ENCODE peak calls at places on chromosome 17, in nine cellular contexts. M is MM.1S; N is neuronal stem cell; R is colonic mucosa; X is H1; W is fibroblast of lung; C is IMR-90; B is upper lobe of right lung; V is CD8-positive, alpha-beta memory T cell. Y is an unnamed sample.

GRCh38 chr17:64318068-64318467 is 55.0 kb upstream of the TEX2 start:
- DNase-seq in M (no peak), N (no peak), R (no peak), X (no peak), W (no peak), C (no peak), B (no peak), V (no peak), Y (no peak)

GRCh38 chr17:71948703-71949422 is 172.0 kb upstream of the SOX9 start:
- DNase-seq in M (no peak), N (no peak), R (no peak), X (no peak), W (no peak), C (no peak), B (no peak), V (no peak), Y (no peak)

GRCh38 chr17:46979023-46979870 is at the start of gene RPRML:
- DNase-seq in M (peak; percentile 18), N (peak; percentile 63), R (peak; percentile 32), X (peak; percentile 77), W (peak; percentile 27), C (no peak), B (no peak), V (peak; percentile 10), Y (peak; percentile 41)

GRCh38 chr17:14756469-14756868 is 455.6 kb downstream of the HS3ST3B1 start:
- DNase-seq in M (no peak), N (no peak), R (no peak), X (no peak), W (no peak), C (no peak), B (no peak), V (no peak), Y (no peak)

GRCh38 chr17:64240261-64240740 is 22.8 kb downstream of the TEX2 start:
- DNase-seq in M (no peak), N (no peak), R (no peak), X (no peak), W (no peak), C (peak; percentile 21), B (no peak), V (no peak), Y (peak; percentile 28)

GRCh38 chr17:29120439-29120838 is 59.8 kb downstream of the MYO18A start:
- DNase-seq in M (no peak), N (no peak), R (no peak), X (no peak), W (no peak), C (no peak), B (no peak), V (no peak), Y (no peak)

GRCh38 chr17:68704897-68705296 is 103.7 kb upstream of the FAM20A start:
- DNase-seq in M (no peak), N (no peak), R (no peak), X (no peak), W (peak; percentile 79), C (peak; percentile 41), B (no peak), V (no peak), Y (no peak)

GRCh38 chr17:29855686-29856085 is 74.3 kb downstream of the SSH2 start:
- DNase-seq in M (no peak), N (no peak), R (no peak), X (no peak), W (peak; percentile 50), C (peak; percentile 75), B (no peak), V (no peak), Y (no peak)

GRCh38 chr17:35973333-35974260 is 7.7 kb downstream of the CCL16 start:
- DNase-seq in M (no peak), N (no peak), R (peak; percentile 30), X (no peak), W (peak; percentile 21), C (peak; percentile 32), B (no peak), V (no peak), Y (no peak)
- H3K27ac ChIP-seq in M (no peak overlapping the region), N (no peak overlapping the region), R (no peak overlapping the region), X (no peak overlapping the region), W (no peak overlapping the region), C (no peak overlapping the region), B (peak overlapping the region; percentile 56), V (no peak overlapping the region), Y (peak overlapping the region; percentile 63)

DNA sequence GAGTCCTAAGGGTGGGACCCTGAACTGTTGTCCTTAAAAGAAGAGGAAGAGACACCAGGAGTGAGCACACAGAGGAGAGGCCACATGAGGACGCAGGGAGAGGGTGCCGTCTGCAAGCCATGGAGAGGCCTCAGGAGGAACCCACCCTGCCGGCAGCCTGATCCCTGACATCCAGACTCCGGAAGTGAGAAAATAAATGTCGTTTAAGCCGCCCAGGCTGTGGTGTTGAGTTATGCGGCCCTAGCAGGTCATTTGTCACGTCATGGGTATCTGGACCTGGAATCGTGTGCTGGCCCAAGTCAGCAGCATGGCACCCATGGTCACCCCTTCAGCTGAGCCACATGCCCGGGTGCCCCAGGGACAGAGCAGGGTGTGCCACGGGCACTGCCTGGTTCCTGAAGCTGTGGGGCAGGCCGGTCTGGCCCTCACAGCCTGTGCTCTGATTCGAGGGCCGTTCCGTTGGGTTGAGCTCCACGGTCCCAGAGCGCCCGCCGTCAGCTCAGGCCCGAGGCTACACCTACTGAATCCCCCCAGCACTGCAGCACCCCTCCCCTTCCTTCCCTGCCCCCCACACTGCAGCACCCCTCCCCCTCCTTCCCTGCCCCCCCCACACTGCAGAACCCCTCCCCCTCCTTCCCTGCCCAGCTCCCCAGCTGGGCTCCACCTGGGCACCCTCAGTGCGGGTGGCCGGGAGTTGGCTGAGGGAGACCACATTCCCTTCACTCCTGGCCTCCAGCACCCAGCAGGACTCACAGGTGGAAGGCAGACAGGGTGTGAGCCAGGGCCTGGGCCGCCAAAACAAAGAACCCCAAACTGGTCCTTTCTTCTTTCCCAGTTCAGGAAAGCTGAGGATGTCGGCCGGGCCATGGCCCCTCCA is 2.7 kb upstream of the CCDC57 start:
- DNase-seq in M (peak; percentile 4), N (no peak), R (no peak), X (no peak), W (no peak), C (no peak), B (peak; percentile 64), V (no peak), Y (no peak)
- H3K4me3 ChIP-seq in M (no peak overlapping the region), N (no peak overlapping the region), R (no peak overlapping the region), X (no peak overlapping the region), W (no peak overlapping the region), C (no peak overlapping the region), B (no peak overlapping the region), V (no peak overlapping the region), Y (no peak overlapping the region)

DNA sequence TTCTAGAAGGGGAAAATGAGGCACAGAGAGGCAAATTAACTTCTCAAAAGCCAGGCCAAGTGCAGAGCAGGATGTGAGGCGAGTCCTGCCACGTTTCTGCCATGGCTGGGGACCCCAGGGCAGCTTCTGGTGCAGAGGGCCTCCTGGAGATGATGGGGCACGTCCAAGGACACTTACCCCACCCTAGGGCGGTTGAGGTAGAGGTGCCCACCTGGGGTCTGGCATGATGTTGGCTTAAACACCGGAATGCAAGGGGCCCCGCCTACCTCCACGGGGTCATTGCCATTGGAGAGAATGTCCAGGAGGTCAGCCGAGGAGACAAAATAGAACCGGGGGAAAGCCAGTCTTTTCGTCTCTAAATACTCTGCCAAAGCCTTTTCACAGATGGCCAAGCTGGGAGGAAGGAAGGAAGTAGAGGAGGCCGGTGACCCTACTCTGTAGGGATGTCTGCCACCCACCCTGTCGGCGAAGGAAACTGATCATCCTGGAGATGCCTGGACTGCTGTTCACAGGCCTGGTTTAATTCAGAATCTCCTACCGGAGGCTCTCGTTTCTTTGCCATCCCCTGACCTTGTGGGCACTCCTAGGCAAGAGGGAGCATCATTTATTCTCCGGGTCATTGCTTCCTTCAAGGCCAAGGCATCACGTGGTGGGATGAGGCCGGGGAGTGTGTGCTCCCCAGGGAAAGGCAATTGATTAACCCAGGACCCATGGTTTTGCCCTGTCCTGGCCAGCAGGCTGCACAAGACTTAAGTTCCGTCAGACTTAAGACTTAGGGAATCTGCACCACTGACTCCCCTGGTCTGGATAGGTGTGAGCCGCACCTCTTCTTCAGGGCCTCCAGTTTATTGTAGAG is 70.5 kb downstream of the DNAH17 start:
- DNase-seq in M (no peak), N (no peak), R (no peak), X (no peak), W (no peak), C (no peak), B (peak; percentile 56), V (no peak), Y (no peak)
- H3K27ac ChIP-seq in M (no peak overlapping the region), N (no peak overlapping the region), R (no peak overlapping the region), X (no peak overlapping the region), W (no peak overlapping the region), C (no peak overlapping the region), B (no peak overlapping the region), V (no peak overlapping the region), Y (no peak overlapping the region)

GRCh38 chr17:45403906-45404490 is 28.7 kb downstream of the ARHGAP27 start:
- DNase-seq in M (no peak), N (no peak), R (no peak), X (no peak), W (no peak), C (no peak), B (no peak), V (no peak), Y (no peak)

GRCh38 chr17:45402916-45403315 is 29.8 kb downstream of the ARHGAP27 start:
- DNase-seq in M (no peak), N (no peak), R (no peak), X (no peak), W (no peak), C (no peak), B (no peak), V (no peak), Y (no peak)

GRCh38 chr17:45404870-45405249 is 27.8 kb downstream of the ARHGAP27 start:
- DNase-seq in M (no peak), N (no peak), R (no peak), X (no peak), W (no peak), C (no peak), B (no peak), V (no peak), Y (no peak)

GRCh38 chr17:45406107-45406506 is 26.6 kb downstream of the ARHGAP27 start:
- DNase-seq in M (no peak), N (no peak), R (no peak), X (no peak), W (no peak), C (no peak), B (no peak), V (no peak), Y (no peak)

GRCh38 chr17:45405250-45406086 is 27.2 kb downstream of the ARHGAP27 start:
- DNase-seq in M (no peak), N (peak; percentile 91), R (peak; percentile 91), X (peak; percentile 99), W (peak; percentile 15), C (no peak), B (no peak), V (no peak), Y (no peak)
- H3K4me3 ChIP-seq in M (no peak overlapping the region), N (peak overlapping the region; percentile 83), R (peak overlapping the region; percentile 8), X (peak overlapping the region; percentile 52), W (no peak overlapping the region), C (no peak overlapping the region), B (peak overlapping the region; percentile 6), V (no peak overlapping the region), Y (no peak overlapping the region)

GRCh38 chr17:76631821-76632565 is 11.6 kb downstream of the ST6GALNAC1 start:
- DNase-seq in M (no peak), N (no peak), R (no peak), X (no peak), W (peak; percentile 32), C (peak; percentile 28), B (no peak), V (no peak), Y (no peak)
- H3K27ac ChIP-seq in M (no peak overlapping the region), N (no peak overlapping the region), R (no peak overlapping the region), X (no peak overlapping the region), W (no peak overlapping the region), C (no peak overlapping the region), B (no peak overlapping the region), V (no peak overlapping the region), Y (no peak overlapping the region)

GRCh38 chr17:58330544-58330996 is 2.0 kb upstream of the TSPOAP1 start:
- DNase-seq in M (no peak), N (no peak), R (no peak), X (no peak), W (no peak), C (no peak), B (no peak), V (no peak), Y (no peak)
- H3K4me3 ChIP-seq in M (peak overlapping the region; percentile 100), N (no peak overlapping the region), R (peak overlapping the region; percentile 48), X (no peak overlapping the region), W (no peak overlapping the region), C (no peak overlapping the region), B (peak overlapping the region; percentile 59), V (peak overlapping the region; percentile 98), Y (peak overlapping the region; percentile 37)

Y was measured in heart right ventricle.